ENCODE peak calls at places on chromosome 21, in eight cellular contexts. F is kidney, X is breast epithelium, M is stomach, W is heart right ventricle, O is Panc1, B is A549, E is psoas muscle. P is an unnamed sample.

GRCh38 chr21:32690085-32690484 is 37.7 kb downstream of the SYNJ1 start:
- DNase-seq in F (no peak), X (no peak), M (no peak), W (no peak), O (no peak), B (no peak), E (no peak), P (no peak)

GRCh38 chr21:37855568-37856391 is 60.5 kb downstream of the KCNJ6 start:
- DNase-seq in F (no peak), X (no peak), M (no peak), W (no peak), O (no peak), B (no peak), E (no peak), P (no peak)

GRCh38 chr21:34280987-34281386 is 82.8 kb upstream of the KCNE2 start:
- DNase-seq in F (no peak), X (no peak), M (no peak), W (no peak), O (no peak), B (no peak), E (peak), P (peak)

GRCh38 chr21:35223480-35224156 is 174.5 kb upstream of the RUNX1 start:
- DNase-seq in F (no peak), X (no peak), M (no peak), W (no peak), O (no peak), B (no peak), E (no peak), P (no peak)

GRCh38 chr21:36627242-36627641 is 71.7 kb upstream of the SIM2 start:
- DNase-seq in F (no peak), X (no peak), M (no peak), W (no peak), O (no peak), B (no peak), E (no peak), P (no peak)

GRCh38 chr21:25584833-25585232 is 22.4 kb downstream of the MRPL39 start:
- DNase-seq in F (no peak), X (no peak), M (no peak), W (no peak), O (no peak), B (no peak), E (no peak), P (no peak)

GRCh38 chr21:30257773-30258172 is 25.0 kb downstream of the KRTAP24-1 start:
- DNase-seq in F (no peak), X (no peak), M (no peak), W (no peak), O (no peak), B (no peak), E (no peak), P (no peak)

GRCh38 chr21:35382696-35383095 is 333.6 kb upstream of the RUNX1 start:
- DNase-seq in F (no peak), X (no peak), M (no peak), W (no peak), O (no peak), B (no peak), E (no peak), P (no peak)

GRCh38 chr21:38838598-38839369 is 33.1 kb downstream of the ETS2 start:
- DNase-seq in F (no peak), X (no peak), M (no peak), W (no peak), O (no peak), B (no peak), E (no peak), P (no peak)

GRCh38 chr21:39319814-39320332 is 6.4 kb upstream of the BRWD1 start:
- DNase-seq in F (no peak), X (no peak), M (no peak), W (peak), O (no peak), B (no peak), E (no peak), P (no peak)

GRCh38 chr21:38696617-38697016 is 109.1 kb upstream of the ETS2 start:
- DNase-seq in F (no peak), X (no peak), M (no peak), W (no peak), O (no peak), B (no peak), E (no peak), P (no peak)

GRCh38 chr21:37671381-37671780 is 244.9 kb downstream of the KCNJ6 start:
- DNase-seq in F (no peak), X (no peak), M (no peak), W (no peak), O (no peak), B (no peak), E (no peak), P (no peak)

GRCh38 chr21:34884346-34884929 is 164.7 kb downstream of the RUNX1 start:
- DNase-seq in F (no peak), X (no peak), M (no peak), W (no peak), O (no peak), B (no peak), E (no peak), P (no peak)

GRCh38 chr21:32803651-32804050 is 32.1 kb upstream of the PAXBP1 start:
- DNase-seq in F (no peak), X (no peak), M (no peak), W (no peak), O (no peak), B (no peak), E (no peak), P (no peak)

GRCh38 chr21:24428539-24429186 is 1178.6 kb downstream of the MRPL39 start:
- DNase-seq in F (no peak), X (no peak), M (no peak), W (no peak), O (no peak), B (no peak), E (no peak), P (no peak)

GRCh38 chr21:25307489-25307888 is 299.8 kb downstream of the MRPL39 start:
- DNase-seq in F (no peak), X (no peak), M (no peak), W (no peak), O (no peak), B (no peak), E (no peak), P (no peak)

GRCh38 chr21:31713115-31713514 is 18.8 kb downstream of the SCAF4 start:
- DNase-seq in F (no peak), X (no peak), M (no peak), W (no peak), O (no peak), B (no peak), E (no peak), P (no peak)

GRCh38 chr21:37551406-37552355 is 185.1 kb downstream of the DYRK1A start:
- DNase-seq in F (no peak), X (no peak), M (peak), W (no peak), O (no peak), B (no peak), E (peak), P (peak)

GRCh38 chr21:25967566-25968438 is 202.8 kb downstream of the APP start:
- DNase-seq in F (no peak), X (no peak), M (no peak), W (no peak), O (no peak), B (no peak), E (no peak), P (no peak)

GRCh38 chr21:31258073-31258472 is 86.0 kb downstream of the TIAM1 start:
- DNase-seq in F (no peak), X (no peak), M (no peak), W (no peak), O (no peak), B (no peak), E (no peak), P (no peak)

GRCh38 chr21:29164330-29164942 is 34.0 kb downstream of the MAP3K7CL start:
- DNase-seq in F (no peak), X (no peak), M (no peak), W (no peak), O (no peak), B (peak), E (no peak), P (no peak)

GRCh38 chr21:33655591-33656221 is 13.4 kb downstream of the ITSN1 start:
- DNase-seq in F (no peak), X (no peak), M (no peak), W (no peak), O (peak), B (peak), E (no peak), P (no peak)

GRCh38 chr21:36156339-36156814 is 247 bp upstream of the DOP1B start:
- DNase-seq in F (peak), X (peak), M (peak), W (peak), O (peak), B (peak), E (peak), P (peak)

GRCh38 chr21:14376854-14377253 is 6.1 kb downstream of the HSPA13 start:
- DNase-seq in F (no peak), X (no peak), M (no peak), W (no peak), O (no peak), B (no peak), E (no peak), P (no peak)

GRCh38 chr21:17340081-17340480 is 172.8 kb upstream of the CXADR start:
- DNase-seq in F (no peak), X (no peak), M (no peak), W (no peak), O (no peak), B (no peak), E (no peak), P (no peak)

GRCh38 chr21:30990514-30991304 is 47.6 kb downstream of the KRTAP19-8 start:
- DNase-seq in F (no peak), X (no peak), M (no peak), W (no peak), O (no peak), B (no peak), E (no peak), P (no peak)

GRCh38 chr21:38170283-38170682 is 86.5 kb upstream of the KCNJ15 start:
- DNase-seq in F (no peak), X (no peak), M (peak), W (peak), O (no peak), B (no peak), E (no peak), P (no peak)

DNA sequence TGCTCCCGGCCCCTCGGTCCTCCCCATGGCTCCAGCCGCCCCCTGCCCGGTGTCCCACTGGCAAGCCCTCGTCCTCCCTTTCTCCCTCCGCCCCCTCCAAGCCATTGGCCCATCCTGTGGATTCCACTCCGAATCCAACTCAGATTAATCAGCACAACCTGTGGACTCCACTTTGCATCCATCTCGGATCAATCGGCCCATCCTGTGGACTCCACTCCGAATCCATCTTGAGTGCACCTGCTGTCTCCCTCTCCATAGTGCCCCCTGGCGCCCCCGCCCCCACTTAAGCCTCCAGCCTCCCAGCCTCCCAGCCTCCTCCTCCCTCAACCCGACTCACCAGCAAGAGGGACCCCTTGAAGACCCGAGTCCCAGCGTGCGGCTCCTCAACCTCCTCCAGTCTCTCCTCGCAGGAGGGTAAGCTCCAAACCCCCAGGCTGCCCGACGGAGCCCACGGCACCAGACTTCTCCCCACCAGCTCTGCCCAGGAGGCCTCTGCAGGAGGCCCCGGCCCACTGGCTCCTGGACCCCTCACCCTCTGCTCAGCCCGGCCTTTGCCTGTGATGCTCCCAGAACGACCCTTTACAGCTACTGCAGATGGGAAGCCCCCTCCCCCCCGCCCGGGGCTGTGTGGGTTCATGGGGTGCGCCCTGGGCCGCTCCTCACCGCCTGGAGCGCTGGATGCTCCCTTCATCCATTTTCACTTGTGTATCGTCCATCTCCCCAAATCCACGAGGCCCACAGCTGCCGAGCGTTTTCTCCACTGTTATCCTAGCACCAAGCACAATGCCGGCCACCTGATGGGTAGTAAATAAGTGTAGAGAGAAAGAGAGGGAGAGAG is 40.6 kb upstream of the TSPEAR start:
- DNase-seq in F (no peak), X (no peak), M (no peak), W (no peak), O (no peak), B (no peak), E (no peak), P (no peak)
- H3K27ac ChIP-seq in F (no peak), X (no peak), M (no peak), W (no peak), O (no peak), B (no peak), E (no peak), P (no peak)

DNA sequence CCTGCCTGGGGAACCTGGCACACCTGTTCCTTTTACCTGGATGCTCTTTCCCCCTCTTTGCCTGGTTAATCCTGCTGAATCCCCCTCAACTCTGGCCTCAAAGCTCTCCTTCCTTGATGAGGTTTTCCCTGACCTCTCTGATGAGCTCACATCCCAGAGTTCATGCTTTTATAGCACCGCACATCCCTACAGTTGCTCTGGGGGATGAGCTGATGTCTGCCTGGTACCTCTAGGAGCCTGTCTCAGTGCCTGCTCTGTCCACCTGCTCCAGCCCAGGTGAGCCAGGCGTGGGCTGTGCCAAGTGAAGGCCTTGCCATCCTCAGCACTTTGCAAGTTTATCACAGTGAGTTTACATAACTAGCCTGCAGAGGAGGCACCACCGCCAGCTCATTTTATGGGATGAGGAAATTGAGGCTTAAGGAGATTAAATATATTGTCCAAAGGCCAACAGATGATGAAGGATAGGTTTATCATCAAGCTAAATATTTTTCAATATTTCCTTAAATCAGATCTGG is 58.6 kb upstream of the TMPRSS2 start:
- DNase-seq in F (no peak), X (no peak), M (no peak), W (no peak), O (no peak), B (no peak), E (no peak), P (no peak)
- TF ChIP-seq CTCF in F (no peak), X (no peak), M (no peak), W (no peak), O (no peak), B (no peak), E (no peak), P (no peak)

GRCh38 chr21:41929248-41929647 is 24.6 kb downstream of the C2CD2 start:
- DNase-seq in F (no peak), X (no peak), M (no peak), W (no peak), O (no peak), B (no peak), E (no peak), P (no peak)
- H3K27ac ChIP-seq in F (no peak), X (peak), M (peak), W (peak), O (peak), B (no peak), E (no peak), P (no peak)

GRCh38 chr21:42164064-42164789 is 54.7 kb upstream of the ABCG1 start:
- DNase-seq in F (peak), X (no peak), M (peak), W (peak), O (no peak), B (no peak), E (peak), P (no peak)
- TF ChIP-seq CTCF in F (peak), X (no peak), M (no peak), W (peak), O (no peak), B (peak), E (peak), P (no peak)

DNA sequence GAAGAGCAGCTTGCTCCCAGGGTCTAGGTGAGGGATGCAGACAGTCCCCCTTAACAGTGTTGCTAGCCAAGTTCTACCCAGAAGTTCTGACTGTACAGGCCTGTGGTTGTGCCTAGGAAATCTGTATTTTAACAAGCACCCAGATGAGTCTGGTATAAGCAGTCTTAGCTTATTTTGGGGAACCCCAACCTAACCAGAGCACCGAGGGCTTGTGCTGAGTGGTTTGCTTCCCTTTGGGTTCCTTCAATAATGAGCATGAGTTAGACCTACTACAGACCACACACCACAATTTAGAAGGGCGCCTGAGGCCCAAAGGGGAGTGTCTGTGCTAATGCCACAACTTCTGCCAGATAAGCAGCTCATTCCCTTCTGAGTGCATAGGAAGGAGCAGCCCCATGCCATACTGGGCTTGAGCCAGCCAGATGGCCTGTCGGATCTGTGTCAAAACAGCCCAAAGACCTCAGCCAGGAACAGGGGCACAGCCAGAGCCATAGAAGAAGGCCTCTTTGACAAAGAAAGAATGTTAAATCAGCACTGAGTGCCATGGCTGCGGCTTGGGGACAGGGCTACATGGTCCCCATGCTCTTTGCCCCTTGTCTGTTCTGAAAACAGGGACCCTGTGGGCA is 15.4 kb upstream of the LSS start:
- DNase-seq in F (no peak), X (no peak), M (no peak), W (no peak), O (no peak), B (no peak), E (no peak), P (no peak)
- H3K27ac ChIP-seq in F (no peak), X (no peak), M (no peak), W (no peak), O (no peak), B (no peak), E (no peak), P (no peak)

DNA sequence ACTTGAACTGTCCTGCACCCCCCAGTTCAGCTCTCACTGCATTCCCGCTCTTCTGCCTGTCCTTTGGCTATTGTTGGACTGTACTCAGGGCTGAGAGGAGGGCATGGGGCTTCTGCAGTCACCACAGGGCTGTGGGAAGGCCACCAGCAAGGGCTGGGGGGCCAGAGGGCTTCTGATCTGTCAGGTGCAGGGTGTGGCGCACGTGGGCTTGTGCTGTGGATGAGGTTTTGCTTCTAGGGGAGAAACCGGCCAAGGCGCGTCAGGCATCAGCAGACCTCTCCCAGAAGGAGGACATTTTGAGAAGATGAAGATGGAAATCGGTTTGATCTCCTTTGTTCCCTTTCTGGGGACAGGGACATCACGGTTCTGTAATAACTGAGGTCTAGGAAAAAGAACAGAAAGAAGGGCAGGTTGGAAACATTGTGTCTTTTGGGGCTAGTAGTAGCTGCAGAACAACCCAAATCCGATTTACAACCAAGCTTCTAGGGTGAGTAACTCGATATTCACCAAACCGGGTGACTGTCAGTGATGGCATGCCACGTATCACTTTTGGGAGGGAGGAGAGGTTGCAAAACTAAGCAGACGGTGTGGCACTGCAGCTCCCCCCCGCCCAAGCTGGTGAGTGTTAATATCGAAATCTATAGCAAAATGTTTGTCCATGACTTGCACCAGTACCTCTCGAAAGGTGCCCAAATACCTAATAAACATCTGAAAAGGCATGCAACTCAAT is 40.9 kb downstream of the AGPAT3 start:
- DNase-seq in F (peak), X (no peak), M (no peak), W (no peak), O (no peak), B (no peak), E (no peak), P (peak)
- TF ChIP-seq CTCF in F (no peak), X (no peak), M (no peak), W (no peak), O (no peak), B (no peak), E (no peak), P (no peak)

P was measured in ovary.